ENCODE peak calls at places on chromosomes 13 and 19, in nine cellular contexts. W is HT-29; P is tibial nerve; C is stimulated activated CD8-positive, alpha-beta memory T cell treated with anti-CD3 and anti-CD28 coated beads, Interleukin-2, amount 100 ng/mL, for 48 hours; H is naive B cell; Y is stimulated activated CD4-positive, alpha-beta T cell treated with anti-CD3 and anti-CD28 coated beads, Interleukin-4, amount 100 ng/mL, for 1 hour; E is H54; O is body of pancreas; L is ecto neural progenitor cell. N is an unnamed sample.

GRCh38 chr13:82458169-82458568 is 1424.1 kb downstream of the SLITRK1 start:
- DNase-seq in W (no peak), P (no peak), C (no peak), H (no peak), Y (no peak), E (no peak), O (no peak), L (no peak), N (no peak)

GRCh38 chr19:21568816-21569496 is 63.6 kb downstream of the ZNF429 start:
- DNase-seq in W (no peak), P (peak; percentile 85), C (peak; percentile 79), H (peak; percentile 79), Y (peak; percentile 81), E (no peak), O (peak; percentile 92), L (no peak), N (peak; percentile 98)

GRCh38 chr13:47287291-47287751 is 390.5 kb upstream of the HTR2A start:
- DNase-seq in W (no peak), P (no peak), C (no peak), H (no peak), Y (no peak), E (no peak), O (no peak), L (no peak), N (no peak)

GRCh38 chr19:55178781-55179569 is 1.1 kb downstream of the SYT5 start:
- DNase-seq in W (no peak), P (peak; percentile 18), C (peak; percentile 88), H (peak; percentile 97), Y (peak; percentile 87), E (peak; percentile 90), O (peak; percentile 81), L (peak; percentile 94), N (peak; percentile 91)

GRCh38 chr13:36850790-36851438 is 31.9 kb downstream of the RFXAP start:
- DNase-seq in W (no peak), P (no peak), C (peak; percentile 5), H (no peak), Y (no peak), E (no peak), O (no peak), L (no peak), N (no peak)

GRCh38 chr13:42396501-42396900 is 124.5 kb downstream of the AKAP11 start:
- DNase-seq in W (no peak), P (no peak), C (peak; percentile 49), H (no peak), Y (peak; percentile 57), E (no peak), O (no peak), L (no peak), N (no peak)

GRCh38 chr19:17405250-17406038 is at the start of gene BST2:
- DNase-seq in W (peak; percentile 72), P (peak; percentile 48), C (no peak), H (peak; percentile 68), Y (peak; percentile 32), E (no peak), O (peak; percentile 69), L (no peak), N (peak; percentile 59)

GRCh38 chr19:3459322-3459881 is 20.9 kb downstream of the SMIM24 start:
- DNase-seq in W (no peak), P (peak; percentile 87), C (no peak), H (no peak), Y (no peak), E (peak; percentile 77), O (peak; percentile 90), L (no peak), N (no peak)

GRCh38 chr19:18160792-18161690 is 8.1 kb downstream of the PIK3R2 start:
- DNase-seq in W (peak; percentile 60), P (peak; percentile 51), C (peak; percentile 62), H (peak; percentile 85), Y (peak; percentile 82), E (peak; percentile 78), O (peak; percentile 82), L (peak; percentile 88), N (peak; percentile 74)

GRCh38 chr19:48244289-48244688 is 11.4 kb downstream of the CARD8 start:
- DNase-seq in W (no peak), P (no peak), C (no peak), H (no peak), Y (peak; percentile 9), E (no peak), O (no peak), L (no peak), N (no peak)

GRCh38 chr19:5947435-5947834 is 30.5 kb downstream of the RANBP3 start:
- DNase-seq in W (no peak), P (peak; percentile 69), C (no peak), H (no peak), Y (no peak), E (no peak), O (peak; percentile 53), L (no peak), N (no peak)

GRCh38 chr13:69485991-69486592 is 621.5 kb upstream of the ATXN8OS start:
- DNase-seq in W (no peak), P (no peak), C (no peak), H (no peak), Y (no peak), E (no peak), O (no peak), L (no peak), N (no peak)

GRCh38 chr13:109700176-109700575 is 86.2 kb downstream of the IRS2 start:
- DNase-seq in W (peak; percentile 86), P (peak; percentile 48), C (no peak), H (peak; percentile 24), Y (no peak), E (peak; percentile 17), O (peak; percentile 40), L (no peak), N (no peak)

GRCh38 chr13:33184131-33184485 is 101.4 kb downstream of the STARD13 start:
- DNase-seq in W (no peak), P (no peak), C (no peak), H (no peak), Y (no peak), E (no peak), O (no peak), L (no peak), N (no peak)

GRCh38 chr19:48835734-48836088 is 580 bp downstream of the HSD17B14 start:
- DNase-seq in W (peak; percentile 99), P (peak; percentile 99), C (peak; percentile 95), H (peak; percentile 93), Y (peak; percentile 95), E (peak; percentile 68), O (peak; percentile 98), L (peak; percentile 92), N (peak; percentile 96)

GRCh38 chr13:105991622-105992254 is 543.7 kb downstream of the EFNB2 start:
- DNase-seq in W (peak; percentile 89), P (no peak), C (no peak), H (no peak), Y (no peak), E (no peak), O (peak; percentile 90), L (no peak), N (no peak)

GRCh38 chr13:87089391-87089790 is 581.8 kb upstream of the SLITRK5 start:
- DNase-seq in W (no peak), P (no peak), C (no peak), H (no peak), Y (no peak), E (peak; percentile 30), O (no peak), L (no peak), N (no peak)

GRCh38 chr19:3367572-3368440 is 1.4 kb downstream of the NFIC start:
- DNase-seq in W (no peak), P (no peak), C (no peak), H (no peak), Y (no peak), E (no peak), O (peak; percentile 44), L (no peak), N (peak; percentile 37)

GRCh38 chr19:56537442-56537841 is 1.3 kb upstream of the ZFP28 start:
- DNase-seq in W (no peak), P (no peak), C (no peak), H (no peak), Y (no peak), E (no peak), O (no peak), L (no peak), N (no peak)

GRCh38 chr19:50512112-50512998 is 1.4 kb downstream of the ASPDH start:
- DNase-seq in W (no peak), P (no peak), C (no peak), H (no peak), Y (no peak), E (no peak), O (no peak), L (no peak), N (peak; percentile 63)

GRCh38 chr19:29923653-29924052 is 18.4 kb upstream of the URI1 start:
- DNase-seq in W (no peak), P (no peak), C (no peak), H (no peak), Y (no peak), E (no peak), O (no peak), L (no peak), N (no peak)

GRCh38 chr19:31676271-31677004 is 327.2 kb upstream of the TSHZ3 start:
- DNase-seq in W (peak; percentile 57), P (no peak), C (no peak), H (no peak), Y (no peak), E (no peak), O (no peak), L (no peak), N (no peak)

GRCh38 chr13:80251403-80251802 is 89.5 kb downstream of the SPRY2 start:
- DNase-seq in W (peak; percentile 90), P (peak; percentile 16), C (no peak), H (no peak), Y (no peak), E (no peak), O (no peak), L (no peak), N (no peak)

GRCh38 chr13:67642638-67643037 is 412.5 kb upstream of the PCDH9 start:
- DNase-seq in W (no peak), P (no peak), C (no peak), H (no peak), Y (no peak), E (no peak), O (no peak), L (no peak), N (no peak)

GRCh38 chr13:80973721-80974120 is 632.8 kb upstream of the SPRY2 start:
- DNase-seq in W (no peak), P (no peak), C (no peak), H (no peak), Y (no peak), E (no peak), O (no peak), L (no peak), N (no peak)

N was measured in G401.